ENCODE peak calls at places on chromosomes 16 and 17, in four cellular contexts. One of them, this sample, is unnamed.

GRCh38 chr16:89355036-89355435 is 135.3 kb downstream of the ANKRD11 start:
- DNase-seq in GM12892: no peak
- DNase-seq in HepG2: no peak
- DNase-seq in GM12891: no peak
- DNase-seq in this sample: no peak

GRCh38 chr16:48720266-48720665 is 110.3 kb upstream of the N4BP1 start:
- DNase-seq in GM12891: no peak
- DNase-seq in HepG2: peak
- DNase-seq in GM12892: no peak
- DNase-seq in this sample: no peak

GRCh38 chr17:2996938-2997670 is 66.3 kb downstream of the OR1D5 start:
- DNase-seq in GM12891: no peak
- DNase-seq in GM12892: no peak
- DNase-seq in HepG2: no peak
- DNase-seq in this sample: no peak

GRCh38 chr17:76132574-76133338 is 8.3 kb downstream of the FOXJ1 start:
- DNase-seq in GM12891: no peak
- DNase-seq in HepG2: peak
- DNase-seq in GM12892: no peak
- DNase-seq in this sample: no peak

GRCh38 chr17:51876986-51877385 is 281.5 kb downstream of the CA10 start:
- DNase-seq in GM12892: no peak
- DNase-seq in GM12891: no peak
- DNase-seq in HepG2: no peak
- DNase-seq in this sample: no peak

GRCh38 chr17:17171991-17172939 is 33.9 kb downstream of the PLD6 start:
- DNase-seq in GM12892: no peak
- DNase-seq in HepG2: no peak
- DNase-seq in GM12891: no peak
- DNase-seq in this sample: no peak

GRCh38 chr17:60481604-60482003 is 44.4 kb downstream of the APPBP2 start:
- DNase-seq in GM12891: no peak
- DNase-seq in GM12892: no peak
- DNase-seq in HepG2: no peak
- DNase-seq in this sample: no peak

GRCh38 chr16:67459858-67460144 is 21.2 kb downstream of the ATP6V0D1 start:
- DNase-seq in GM12892: no peak
- DNase-seq in GM12891: no peak
- DNase-seq in HepG2: no peak
- DNase-seq in this sample: no peak

GRCh38 chr17:19996502-19996901 is 12.7 kb upstream of the SPECC1 start:
- DNase-seq in GM12891: no peak
- DNase-seq in HepG2: no peak
- DNase-seq in GM12892: no peak
- DNase-seq in this sample: no peak

GRCh38 chr17:81655378-81656117 is 794 bp downstream of the PDE6G start:
- DNase-seq in GM12892: peak
- DNase-seq in GM12891: no peak
- DNase-seq in HepG2: no peak
- DNase-seq in this sample: no peak

GRCh38 chr17:75588546-75589016 is 981 bp downstream of the MYO15B start:
- DNase-seq in GM12891: no peak
- DNase-seq in HepG2: no peak
- DNase-seq in GM12892: no peak
- DNase-seq in this sample: no peak

GRCh38 chr16:51535591-51535990 is 384.5 kb upstream of the SALL1 start:
- DNase-seq in GM12892: no peak
- DNase-seq in GM12891: no peak
- DNase-seq in HepG2: no peak
- DNase-seq in this sample: no peak

GRCh38 chr16:53949716-53950410 is 245.9 kb downstream of the FTO start:
- DNase-seq in GM12892: no peak
- DNase-seq in GM12891: no peak
- DNase-seq in HepG2: peak
- DNase-seq in this sample: no peak

GRCh38 chr17:70187383-70187782 is 18.1 kb downstream of the KCNJ2 start:
- DNase-seq in GM12891: no peak
- DNase-seq in GM12892: no peak
- DNase-seq in HepG2: no peak
- DNase-seq in this sample: no peak

GRCh38 chr16:68764866-68765265 is 27.8 kb downstream of the CDH1 start:
- DNase-seq in GM12891: no peak
- DNase-seq in GM12892: no peak
- DNase-seq in HepG2: no peak
- DNase-seq in this sample: no peak

GRCh38 chr16:84501077-84501735 is 3.3 kb downstream of the MEAK7 start:
- DNase-seq in GM12891: no peak
- DNase-seq in GM12892: no peak
- DNase-seq in HepG2: no peak
- DNase-seq in this sample: no peak

DNA sequence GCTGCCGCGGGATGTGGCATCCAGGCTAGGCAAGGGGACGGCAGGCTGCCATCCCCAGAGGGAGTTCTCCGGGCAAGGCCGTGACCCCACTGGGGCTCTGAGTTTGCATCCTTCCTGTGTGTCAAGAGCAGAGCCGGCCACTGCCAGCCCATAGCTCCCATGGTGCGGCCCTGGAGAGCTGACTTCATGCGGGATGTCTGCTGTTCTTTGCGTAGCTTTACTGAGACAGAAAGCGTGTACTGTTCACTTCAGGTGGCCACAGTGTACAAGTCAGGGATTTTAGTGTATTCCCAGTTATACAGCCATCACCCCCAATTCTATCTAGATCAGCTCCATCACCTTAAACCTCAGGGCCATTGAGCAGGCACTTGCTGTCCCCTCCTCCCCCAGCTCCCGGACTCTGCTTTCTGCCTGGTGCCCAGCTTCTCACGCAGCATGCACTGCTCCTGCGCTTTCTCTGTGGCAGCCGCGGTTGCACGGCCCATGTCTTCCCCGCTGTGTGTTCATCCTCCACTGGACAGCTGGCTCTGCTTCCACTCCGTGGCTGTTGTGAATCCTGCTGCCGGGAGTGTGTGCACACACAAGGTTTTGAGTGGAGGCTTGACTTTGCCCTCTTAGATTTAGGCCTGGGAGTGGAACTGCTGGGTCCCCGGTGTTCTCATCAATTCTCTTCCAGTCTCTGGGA is 71.2 kb downstream of the KLHDC4 start:
- DNase-seq in GM12892: no peak
- DNase-seq in GM12891: no peak
- DNase-seq in HepG2: no peak
- DNase-seq in this sample: no peak
- TF ChIP-seq TAF1 in GM12892: no peak
- TF ChIP-seq TAF1 in GM12891: no peak
- TF ChIP-seq TAF1 in HepG2: no peak
- TF ChIP-seq TAF1 in this sample: no peak

GRCh38 chr16:2734844-2735243 is 14.8 kb upstream of the PRSS27 start:
- DNase-seq in HepG2: no peak
- DNase-seq in GM12891: no peak
- DNase-seq in GM12892: no peak
- DNase-seq in this sample: no peak

GRCh38 chr16:2737895-2738418 is 14.5 kb upstream of the SRRM2 start:
- DNase-seq in GM12892: no peak
- DNase-seq in GM12891: no peak
- DNase-seq in HepG2: no peak
- DNase-seq in this sample: no peak

GRCh38 chr16:2736476-2737237 is 15.8 kb upstream of the SRRM2 start:
- DNase-seq in HepG2: no peak
- DNase-seq in GM12891: no peak
- DNase-seq in GM12892: no peak
- DNase-seq in this sample: no peak

GRCh38 chr16:2738615-2739014 is 13.8 kb upstream of the SRRM2 start:
- DNase-seq in HepG2: no peak
- DNase-seq in GM12891: no peak
- DNase-seq in GM12892: no peak
- DNase-seq in this sample: no peak

GRCh38 chr16:2737238-2737605 is 15.2 kb upstream of the SRRM2 start:
- DNase-seq in GM12892: no peak
- DNase-seq in GM12891: no peak
- DNase-seq in HepG2: no peak
- DNase-seq in this sample: no peak
- TF ChIP-seq TAF1 in GM12892: no peak
- TF ChIP-seq TAF1 in GM12891: no peak
- TF ChIP-seq TAF1 in HepG2: no peak
- TF ChIP-seq TAF1 in this sample: no peak

DNA sequence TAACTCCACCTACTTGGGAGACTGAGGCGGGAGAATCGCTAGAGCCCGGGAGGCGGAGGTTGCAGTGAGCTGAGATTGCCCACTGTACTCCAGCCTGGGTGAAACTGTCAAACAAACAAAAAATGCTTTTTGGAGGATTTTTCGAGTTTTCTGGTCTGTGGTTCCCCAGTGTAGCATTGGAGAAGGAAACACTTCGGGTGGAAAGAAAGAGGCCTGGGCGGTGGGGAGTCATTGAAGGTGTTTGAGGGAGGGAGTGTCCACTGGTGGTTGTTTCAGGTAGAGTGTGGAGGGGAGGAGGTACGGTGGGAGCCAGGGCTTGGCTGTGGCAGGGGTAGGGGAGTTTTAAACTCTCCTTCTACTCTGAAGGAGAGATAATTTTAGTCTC is 1.2 kb downstream of the RNF213 start:
- DNase-seq in GM12891: no peak
- DNase-seq in HepG2: no peak
- DNase-seq in GM12892: no peak
- DNase-seq in this sample: no peak
- TF ChIP-seq TAF1 in GM12891: no peak
- TF ChIP-seq TAF1 in HepG2: no peak
- TF ChIP-seq TAF1 in GM12892: no peak
- TF ChIP-seq TAF1 in this sample: no peak

GRCh38 chr17:37698856-37699255 is 46.0 kb downstream of the HNF1B start:
- DNase-seq in HepG2: no peak
- DNase-seq in GM12892: no peak
- DNase-seq in GM12891: no peak
- DNase-seq in this sample: no peak
- TF ChIP-seq TAF1 in HepG2: no peak
- TF ChIP-seq TAF1 in GM12892: no peak
- TF ChIP-seq TAF1 in GM12891: no peak
- TF ChIP-seq TAF1 in this sample: no peak